ENCODE peak calls at places on chromosomes 5 and 9, in six cellular contexts. One of them, this sample, is unnamed.

GRCh38 chr9:131236161-131236560 is 40.1 kb downstream of the FAM78A start:
- DNase-seq in Daoy: no peak
- DNase-seq in fibroblast of the aortic adventitia: no peak
- DNase-seq in stimulated activated CD8-positive, alpha-beta memory T cell treated with anti-CD3 and anti-CD28 coated beads, Interleukin-7, amount 100 ng/mL, for 48 hours: no peak
- DNase-seq in breast epithelium: no peak
- DNase-seq in activated CD8-positive, alpha-beta memory T cell treated with anti-CD3 and anti-CD28 coated beads, Interleukin-2, amount 50 U/mL, for 4 hours: no peak
- DNase-seq in this sample: no peak

GRCh38 chr5:160923927-160924705 is 72.1 kb upstream of the ATP10B start:
- DNase-seq in Daoy: no peak
- DNase-seq in activated CD8-positive, alpha-beta memory T cell treated with anti-CD3 and anti-CD28 coated beads, Interleukin-2, amount 50 U/mL, for 4 hours: no peak
- DNase-seq in breast epithelium: peak; percentile 49
- DNase-seq in stimulated activated CD8-positive, alpha-beta memory T cell treated with anti-CD3 and anti-CD28 coated beads, Interleukin-7, amount 100 ng/mL, for 48 hours: no peak
- DNase-seq in fibroblast of the aortic adventitia: no peak
- DNase-seq in this sample: peak; percentile 55

GRCh38 chr9:94892675-94893074 is 166.2 kb downstream of the AOPEP start:
- DNase-seq in Daoy: no peak
- DNase-seq in fibroblast of the aortic adventitia: no peak
- DNase-seq in stimulated activated CD8-positive, alpha-beta memory T cell treated with anti-CD3 and anti-CD28 coated beads, Interleukin-7, amount 100 ng/mL, for 48 hours: no peak
- DNase-seq in breast epithelium: no peak
- DNase-seq in activated CD8-positive, alpha-beta memory T cell treated with anti-CD3 and anti-CD28 coated beads, Interleukin-2, amount 50 U/mL, for 4 hours: no peak
- DNase-seq in this sample: no peak

GRCh38 chr5:67474597-67475238 is 278.1 kb upstream of the CD180 start:
- DNase-seq in fibroblast of the aortic adventitia: no peak
- DNase-seq in activated CD8-positive, alpha-beta memory T cell treated with anti-CD3 and anti-CD28 coated beads, Interleukin-2, amount 50 U/mL, for 4 hours: no peak
- DNase-seq in breast epithelium: no peak
- DNase-seq in Daoy: no peak
- DNase-seq in stimulated activated CD8-positive, alpha-beta memory T cell treated with anti-CD3 and anti-CD28 coated beads, Interleukin-7, amount 100 ng/mL, for 48 hours: no peak
- DNase-seq in this sample: no peak

GRCh38 chr5:78518365-78519197 is 130.0 kb downstream of the LHFPL2 start:
- DNase-seq in stimulated activated CD8-positive, alpha-beta memory T cell treated with anti-CD3 and anti-CD28 coated beads, Interleukin-7, amount 100 ng/mL, for 48 hours: no peak
- DNase-seq in fibroblast of the aortic adventitia: peak; percentile 75
- DNase-seq in activated CD8-positive, alpha-beta memory T cell treated with anti-CD3 and anti-CD28 coated beads, Interleukin-2, amount 50 U/mL, for 4 hours: no peak
- DNase-seq in breast epithelium: peak; percentile 67
- DNase-seq in Daoy: peak; percentile 93
- DNase-seq in this sample: no peak

GRCh38 chr5:324736-325612 is 3.5 kb downstream of the AHRR start:
- DNase-seq in Daoy: no peak
- DNase-seq in fibroblast of the aortic adventitia: no peak
- DNase-seq in activated CD8-positive, alpha-beta memory T cell treated with anti-CD3 and anti-CD28 coated beads, Interleukin-2, amount 50 U/mL, for 4 hours: no peak
- DNase-seq in breast epithelium: no peak
- DNase-seq in stimulated activated CD8-positive, alpha-beta memory T cell treated with anti-CD3 and anti-CD28 coated beads, Interleukin-7, amount 100 ng/mL, for 48 hours: no peak
- DNase-seq in this sample: no peak

GRCh38 chr5:149750596-149750995 is 20.5 kb downstream of the PPARGC1B start:
- DNase-seq in stimulated activated CD8-positive, alpha-beta memory T cell treated with anti-CD3 and anti-CD28 coated beads, Interleukin-7, amount 100 ng/mL, for 48 hours: no peak
- DNase-seq in fibroblast of the aortic adventitia: no peak
- DNase-seq in activated CD8-positive, alpha-beta memory T cell treated with anti-CD3 and anti-CD28 coated beads, Interleukin-2, amount 50 U/mL, for 4 hours: no peak
- DNase-seq in breast epithelium: no peak
- DNase-seq in Daoy: no peak
- DNase-seq in this sample: no peak

GRCh38 chr5:96788112-96788749 is 19.5 kb downstream of the ERAP1 start:
- DNase-seq in fibroblast of the aortic adventitia: no peak
- DNase-seq in activated CD8-positive, alpha-beta memory T cell treated with anti-CD3 and anti-CD28 coated beads, Interleukin-2, amount 50 U/mL, for 4 hours: no peak
- DNase-seq in Daoy: no peak
- DNase-seq in breast epithelium: no peak
- DNase-seq in stimulated activated CD8-positive, alpha-beta memory T cell treated with anti-CD3 and anti-CD28 coated beads, Interleukin-7, amount 100 ng/mL, for 48 hours: no peak
- DNase-seq in this sample: no peak

GRCh38 chr9:136754059-136754572 is 3.9 kb downstream of the LCN8 start:
- DNase-seq in breast epithelium: no peak
- DNase-seq in Daoy: no peak
- DNase-seq in fibroblast of the aortic adventitia: no peak
- DNase-seq in activated CD8-positive, alpha-beta memory T cell treated with anti-CD3 and anti-CD28 coated beads, Interleukin-2, amount 50 U/mL, for 4 hours: no peak
- DNase-seq in stimulated activated CD8-positive, alpha-beta memory T cell treated with anti-CD3 and anti-CD28 coated beads, Interleukin-7, amount 100 ng/mL, for 48 hours: no peak
- DNase-seq in this sample: peak; percentile 81

GRCh38 chr9:84216151-84216550 is 124.4 kb downstream of the SLC28A3 start:
- DNase-seq in stimulated activated CD8-positive, alpha-beta memory T cell treated with anti-CD3 and anti-CD28 coated beads, Interleukin-7, amount 100 ng/mL, for 48 hours: no peak
- DNase-seq in fibroblast of the aortic adventitia: no peak
- DNase-seq in Daoy: peak; percentile 10
- DNase-seq in breast epithelium: no peak
- DNase-seq in activated CD8-positive, alpha-beta memory T cell treated with anti-CD3 and anti-CD28 coated beads, Interleukin-2, amount 50 U/mL, for 4 hours: no peak
- DNase-seq in this sample: no peak

GRCh38 chr9:21414220-21414940 is 5.5 kb downstream of the IFNA8 start:
- DNase-seq in breast epithelium: no peak
- DNase-seq in fibroblast of the aortic adventitia: no peak
- DNase-seq in stimulated activated CD8-positive, alpha-beta memory T cell treated with anti-CD3 and anti-CD28 coated beads, Interleukin-7, amount 100 ng/mL, for 48 hours: no peak
- DNase-seq in Daoy: no peak
- DNase-seq in activated CD8-positive, alpha-beta memory T cell treated with anti-CD3 and anti-CD28 coated beads, Interleukin-2, amount 50 U/mL, for 4 hours: no peak
- DNase-seq in this sample: no peak

GRCh38 chr9:90665072-90665471 is 22.4 kb upstream of the DIRAS2 start:
- DNase-seq in breast epithelium: no peak
- DNase-seq in fibroblast of the aortic adventitia: no peak
- DNase-seq in activated CD8-positive, alpha-beta memory T cell treated with anti-CD3 and anti-CD28 coated beads, Interleukin-2, amount 50 U/mL, for 4 hours: no peak
- DNase-seq in stimulated activated CD8-positive, alpha-beta memory T cell treated with anti-CD3 and anti-CD28 coated beads, Interleukin-7, amount 100 ng/mL, for 48 hours: no peak
- DNase-seq in Daoy: no peak
- DNase-seq in this sample: no peak

GRCh38 chr5:9670371-9670770 is 40.2 kb upstream of the TAS2R1 start:
- DNase-seq in fibroblast of the aortic adventitia: peak; percentile 18
- DNase-seq in activated CD8-positive, alpha-beta memory T cell treated with anti-CD3 and anti-CD28 coated beads, Interleukin-2, amount 50 U/mL, for 4 hours: no peak
- DNase-seq in stimulated activated CD8-positive, alpha-beta memory T cell treated with anti-CD3 and anti-CD28 coated beads, Interleukin-7, amount 100 ng/mL, for 48 hours: no peak
- DNase-seq in Daoy: no peak
- DNase-seq in breast epithelium: no peak
- DNase-seq in this sample: no peak

GRCh38 chr5:82159014-82159413 is 119.1 kb downstream of the RPS23 start:
- DNase-seq in breast epithelium: no peak
- DNase-seq in activated CD8-positive, alpha-beta memory T cell treated with anti-CD3 and anti-CD28 coated beads, Interleukin-2, amount 50 U/mL, for 4 hours: no peak
- DNase-seq in stimulated activated CD8-positive, alpha-beta memory T cell treated with anti-CD3 and anti-CD28 coated beads, Interleukin-7, amount 100 ng/mL, for 48 hours: no peak
- DNase-seq in fibroblast of the aortic adventitia: peak; percentile 69
- DNase-seq in Daoy: peak; percentile 71
- DNase-seq in this sample: no peak

This sample was measured in NCI-H774.